ENCODE peak calls at places on chromosome 21, in seven cellular contexts. U, P, X, C, Q, J and N are unnamed samples. For H3K4me1, the result is how much of the 10 kb centered on the place peaks cover.

GRCh38 chr21:34073749-34074282 is 438 bp downstream of the MRPS6 start:
- DNase-seq in X (no peak), C (peak), U (no peak), Q (peak), J (no peak), P (no peak), N (peak)

GRCh38 chr21:32597205-32597604 is 11.9 kb upstream of the TCP10L start:
- DNase-seq in X (no peak), U (no peak), P (no peak), J (no peak), Q (peak), C (no peak), N (no peak)

GRCh38 chr21:45537111-45537745 is 5.0 kb downstream of the SLC19A1 start:
- DNase-seq in X (peak), C (peak), P (no peak), Q (no peak), J (no peak), U (no peak), N (peak)

GRCh38 chr21:26032263-26032662 is 138.3 kb downstream of the APP start:
- DNase-seq in X (no peak), P (no peak), J (no peak), U (no peak), C (no peak), Q (peak), N (no peak)

GRCh38 chr21:16407403-16408279 is 677.9 kb downstream of the USP25 start:
- DNase-seq in Q (no peak), P (no peak), U (no peak), X (no peak), C (no peak), J (no peak), N (no peak)

GRCh38 chr21:31248598-31248997 is 95.5 kb downstream of the TIAM1 start:
- DNase-seq in U (peak), Q (peak), J (no peak), C (no peak), X (no peak), P (no peak), N (no peak)

GRCh38 chr21:25582888-25583287 is 24.4 kb downstream of the MRPL39 start:
- DNase-seq in X (no peak), C (no peak), U (no peak), J (no peak), Q (no peak), P (no peak), N (no peak)

GRCh38 chr21:33871171-33871570 is 44.4 kb downstream of the ATP5PO start:
- DNase-seq in J (no peak), U (no peak), C (no peak), P (no peak), X (no peak), Q (peak), N (no peak)

GRCh38 chr21:17921579-17922530 is 102.7 kb upstream of the C21orf91 start:
- DNase-seq in P (no peak), X (no peak), U (peak), Q (peak), J (peak), C (no peak), N (no peak)

GRCh38 chr21:14942801-14943490 is 121.9 kb downstream of the NRIP1 start:
- DNase-seq in U (no peak), C (no peak), X (no peak), P (no peak), J (no peak), Q (no peak), N (no peak)

GRCh38 chr21:33302055-33302454 is 22.7 kb upstream of the IFNAR1 start:
- DNase-seq in P (no peak), Q (no peak), X (no peak), J (no peak), U (no peak), C (no peak), N (no peak)

GRCh38 chr21:33278736-33279135 is 12.6 kb downstream of the IL10RB start:
- DNase-seq in X (no peak), Q (peak), J (no peak), C (no peak), P (no peak), U (no peak), N (no peak)

GRCh38 chr21:32698971-32699693 is 28.7 kb downstream of the SYNJ1 start:
- DNase-seq in C (no peak), P (no peak), X (no peak), Q (peak), J (peak), U (peak), N (no peak)

GRCh38 chr21:19540287-19540686 is 1136.7 kb upstream of the TMPRSS15 start:
- DNase-seq in P (no peak), J (no peak), U (peak), Q (no peak), X (no peak), C (no peak), N (no peak)

GRCh38 chr21:42225571-42226155 is 6.7 kb downstream of the ABCG1 start:
- DNase-seq in J (no peak), C (no peak), P (no peak), Q (no peak), X (no peak), U (no peak), N (no peak)
- H3K4me1 ChIP-seq in J (half or more), C (half or more), P (under half), Q (under half), X (under half), U (under half), N (under half)

DNA sequence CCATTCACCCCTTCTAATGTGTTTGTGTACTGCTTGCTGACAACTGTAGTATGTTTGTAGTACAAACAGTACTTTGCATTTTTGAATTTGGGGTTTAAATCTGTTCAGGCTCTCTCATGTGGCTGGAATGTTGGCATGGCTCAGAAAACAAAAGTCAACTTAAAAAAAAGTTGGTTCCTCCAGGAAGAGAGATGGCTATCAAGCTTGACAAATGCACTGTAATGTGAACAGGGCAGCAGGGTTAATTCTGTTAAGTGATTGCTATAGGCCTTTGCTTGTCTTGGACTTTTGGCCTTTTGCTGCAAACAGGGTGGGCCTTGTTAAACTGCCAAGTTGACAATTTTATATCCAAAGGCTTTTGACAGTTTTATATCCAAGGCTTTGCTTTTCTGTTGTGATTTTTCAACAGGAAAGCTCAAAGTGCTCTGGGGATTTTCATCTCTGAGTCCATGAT is 169.8 kb downstream of the LTN1 start:
- DNase-seq in U (peak), Q (no peak), P (no peak), J (peak), C (no peak), X (no peak), N (no peak)
- H3K27ac ChIP-seq in U (no peak), Q (peak), P (no peak), J (peak), C (peak), X (no peak), N (peak)

GRCh38 chr21:41428311-41428710 is 2.3 kb downstream of the MX1 start:
- DNase-seq in U (no peak), C (no peak), J (no peak), Q (no peak), X (no peak), P (no peak), N (no peak)
- H3K4me1 ChIP-seq in U (under half), C (half or more), J (under half), Q (under half), X (under half), P (under half), N (under half)

GRCh38 chr21:39452965-39453332 is 1.2 kb downstream of the SH3BGR start:
- DNase-seq in Q (no peak), J (no peak), C (no peak), P (no peak), U (no peak), X (no peak), N (no peak)

GRCh38 chr21:39451332-39452206 is at the start of gene SH3BGR:
- DNase-seq in Q (no peak), C (no peak), P (no peak), U (peak), X (no peak), J (peak), N (peak)

GRCh38 chr21:39452207-39452964 is 616 bp downstream of the SH3BGR start:
- DNase-seq in J (no peak), U (no peak), P (no peak), X (no peak), C (no peak), Q (no peak), N (no peak)

GRCh38 chr21:39454949-39455668 is 3.3 kb downstream of the SH3BGR start:
- DNase-seq in C (no peak), J (peak), Q (no peak), U (no peak), X (no peak), P (no peak), N (peak)

DNA sequence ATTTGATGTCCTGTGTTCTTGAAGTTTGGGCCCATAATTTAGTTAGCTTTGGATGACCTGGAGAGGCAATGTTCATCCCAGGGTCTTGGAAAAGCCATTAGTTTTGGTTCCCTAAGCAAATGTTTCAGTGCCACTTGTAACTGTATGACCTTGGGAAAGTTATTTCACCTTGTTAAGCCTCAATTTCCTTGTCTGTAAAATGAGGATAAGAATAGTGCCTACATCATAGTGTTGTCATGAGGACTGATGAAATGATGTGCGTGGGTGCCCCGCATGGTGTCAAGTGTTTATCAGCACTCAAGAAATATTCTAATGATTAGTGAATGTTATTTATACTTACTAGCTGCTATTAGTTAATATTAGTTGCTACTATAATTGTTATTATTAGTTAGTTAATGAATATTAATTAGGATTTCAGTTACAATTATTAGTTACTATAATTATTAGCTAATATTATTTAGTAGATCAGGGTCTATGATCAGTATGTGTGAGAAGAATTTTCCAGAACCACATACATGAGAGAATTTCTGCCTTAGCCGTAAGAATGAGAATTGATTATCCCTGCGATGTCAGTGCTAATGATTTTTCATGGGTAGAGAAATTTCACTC is 1.9 kb downstream of the SH3BGR start:
- DNase-seq in Q (no peak), J (no peak), U (no peak), C (no peak), P (no peak), X (no peak), N (no peak)
- H3K27ac ChIP-seq in Q (no peak), J (peak), U (no peak), C (no peak), P (no peak), X (no peak), N (no peak)

GRCh38 chr21:36751383-36751782 is 52.5 kb downstream of the SIM2 start:
- DNase-seq in C (peak), Q (no peak), U (peak), P (no peak), X (no peak), J (no peak), N (no peak)

GRCh38 chr21:36749935-36750578 is 51.1 kb downstream of the SIM2 start:
- DNase-seq in J (peak), X (no peak), Q (peak), U (peak), P (no peak), C (peak), N (no peak)

GRCh38 chr21:36753556-36753955 is 54.6 kb downstream of the SIM2 start:
- DNase-seq in C (no peak), J (no peak), X (no peak), P (no peak), U (no peak), Q (peak), N (no peak)

GRCh38 chr21:36747815-36748381 is 49.0 kb downstream of the SIM2 start:
- DNase-seq in U (peak), P (no peak), C (peak), Q (peak), X (no peak), J (peak), N (peak)

GRCh38 chr21:36750579-36750959 is 51.7 kb downstream of the SIM2 start:
- DNase-seq in P (no peak), U (no peak), C (no peak), J (no peak), X (no peak), Q (peak), N (no peak)
- H3K4me1 ChIP-seq in P (under half), U (under half), C (under half), J (under half), X (under half), Q (under half), N (under half)